ENCODE peak calls at places on chromosomes 1 and 21, in eight cellular contexts. One of them, this sample, is unnamed.

GRCh38 chr1:62245201-62245600 is 50.6 kb downstream of the L1TD1 start:
- DNase-seq in RWPE1: no peak
- DNase-seq in pancreas: no peak
- DNase-seq in amniotic stem cell: no peak
- DNase-seq in left cardiac atrium: no peak
- DNase-seq in omental fat pad: no peak
- DNase-seq in B cell: no peak
- DNase-seq in astrocyte: no peak
- DNase-seq in this sample: no peak

GRCh38 chr1:164443836-164444235 is 115.1 kb upstream of the PBX1 start:
- DNase-seq in RWPE1: no peak
- DNase-seq in pancreas: no peak
- DNase-seq in amniotic stem cell: no peak
- DNase-seq in left cardiac atrium: no peak
- DNase-seq in omental fat pad: no peak
- DNase-seq in B cell: no peak
- DNase-seq in astrocyte: no peak
- DNase-seq in this sample: no peak

GRCh38 chr1:152884506-152884905 is 6.4 kb downstream of the SMCP start:
- DNase-seq in RWPE1: no peak
- DNase-seq in pancreas: no peak
- DNase-seq in amniotic stem cell: no peak
- DNase-seq in left cardiac atrium: no peak
- DNase-seq in omental fat pad: no peak
- DNase-seq in B cell: no peak
- DNase-seq in astrocyte: no peak
- DNase-seq in this sample: no peak

GRCh38 chr1:230632273-230632873 is 9.9 kb upstream of the COG2 start:
- DNase-seq in RWPE1: peak
- DNase-seq in pancreas: no peak
- DNase-seq in amniotic stem cell: no peak
- DNase-seq in left cardiac atrium: no peak
- DNase-seq in omental fat pad: no peak
- DNase-seq in B cell: no peak
- DNase-seq in astrocyte: no peak
- DNase-seq in this sample: no peak

GRCh38 chr21:42766756-42767560 is 112.4 kb downstream of the WDR4 start:
- DNase-seq in RWPE1: no peak
- DNase-seq in pancreas: no peak
- DNase-seq in amniotic stem cell: no peak
- DNase-seq in left cardiac atrium: no peak
- DNase-seq in omental fat pad: no peak
- DNase-seq in B cell: no peak
- DNase-seq in astrocyte: no peak
- DNase-seq in this sample: no peak

GRCh38 chr1:76835203-76835602 is 32.1 kb upstream of the ST6GALNAC5 start:
- DNase-seq in RWPE1: no peak
- DNase-seq in pancreas: no peak
- DNase-seq in amniotic stem cell: no peak
- DNase-seq in left cardiac atrium: no peak
- DNase-seq in omental fat pad: no peak
- DNase-seq in B cell: no peak
- DNase-seq in astrocyte: peak
- DNase-seq in this sample: no peak

GRCh38 chr21:34890258-34890723 is 158.8 kb downstream of the RUNX1 start:
- DNase-seq in RWPE1: no peak
- DNase-seq in pancreas: peak
- DNase-seq in amniotic stem cell: no peak
- DNase-seq in left cardiac atrium: no peak
- DNase-seq in omental fat pad: no peak
- DNase-seq in B cell: no peak
- DNase-seq in astrocyte: no peak
- DNase-seq in this sample: no peak

GRCh38 chr1:222369991-222370910 is 177.7 kb downstream of the HHIPL2 start:
- DNase-seq in RWPE1: peak
- DNase-seq in pancreas: no peak
- DNase-seq in amniotic stem cell: no peak
- DNase-seq in left cardiac atrium: no peak
- DNase-seq in omental fat pad: no peak
- DNase-seq in B cell: no peak
- DNase-seq in astrocyte: peak
- DNase-seq in this sample: no peak

GRCh38 chr1:225508538-225509375 is 80.9 kb upstream of the LBR start:
- DNase-seq in RWPE1: peak
- DNase-seq in pancreas: no peak
- DNase-seq in amniotic stem cell: peak
- DNase-seq in left cardiac atrium: peak
- DNase-seq in omental fat pad: no peak
- DNase-seq in B cell: no peak
- DNase-seq in astrocyte: peak
- DNase-seq in this sample: peak

GRCh38 chr21:40054403-40054802 is 187.2 kb downstream of the PCP4 start:
- DNase-seq in RWPE1: no peak
- DNase-seq in pancreas: peak
- DNase-seq in amniotic stem cell: no peak
- DNase-seq in left cardiac atrium: peak
- DNase-seq in omental fat pad: no peak
- DNase-seq in B cell: no peak
- DNase-seq in astrocyte: peak
- DNase-seq in this sample: no peak

GRCh38 chr1:154773551-154773950 is 96.5 kb downstream of the KCNN3 start:
- DNase-seq in RWPE1: no peak
- DNase-seq in pancreas: no peak
- DNase-seq in amniotic stem cell: no peak
- DNase-seq in left cardiac atrium: no peak
- DNase-seq in omental fat pad: no peak
- DNase-seq in B cell: no peak
- DNase-seq in astrocyte: no peak
- DNase-seq in this sample: no peak

GRCh38 chr1:69076631-69077030 is 491.1 kb upstream of the LRRC7 start:
- DNase-seq in RWPE1: no peak
- DNase-seq in pancreas: no peak
- DNase-seq in amniotic stem cell: no peak
- DNase-seq in left cardiac atrium: no peak
- DNase-seq in omental fat pad: no peak
- DNase-seq in B cell: no peak
- DNase-seq in astrocyte: no peak
- DNase-seq in this sample: no peak

This sample was measured in pulmonary artery endothelial cell.